ENCODE peak calls at places on chromosomes 5 and 9, in nine cellular contexts. O is cardiac muscle cell; U is MM.1S; D is HEK293T; V is A549; P is stimulated activated CD8-positive, alpha-beta memory T cell treated with anti-CD3 and anti-CD28 coated beads, Interleukin-15, amount 100 ng/mL, for 1 hour; K is NCI-H1092; B is NCI-H1048; W is iPS-NIHi11. R is an unnamed sample.

GRCh38 chr5:171840066-171840465 is 54.4 kb downstream of the SMIM23 start:
- DNase-seq in B (no peak), V (peak; percentile 18), P (no peak), U (no peak), K (peak; percentile 38), D (peak; percentile 36), O (no peak), W (peak; percentile 60), R (no peak)

GRCh38 chr5:144583493-144584154 is 413.0 kb downstream of the KCTD16 start:
- DNase-seq in W (peak; percentile 21), K (peak; percentile 63), V (no peak), O (no peak), U (no peak), B (no peak), P (no peak), D (no peak), R (no peak)

GRCh38 chr9:131774636-131775035 is 34.8 kb upstream of the RAPGEF1 start:
- DNase-seq in V (no peak), B (no peak), P (no peak), O (no peak), W (no peak), U (no peak), D (no peak), K (no peak), R (no peak)

GRCh38 chr9:96169488-96169887 is 132.5 kb downstream of the HSD17B3 start:
- DNase-seq in U (no peak), V (peak; percentile 87), O (peak; percentile 9), B (no peak), W (peak; percentile 78), K (no peak), P (no peak), D (peak; percentile 51), R (no peak)

GRCh38 chr9:115109486-115109885 is 8.5 kb downstream of the TNC start:
- DNase-seq in K (no peak), W (no peak), V (no peak), P (no peak), U (no peak), D (no peak), O (peak; percentile 60), B (no peak), R (no peak)

GRCh38 chr9:129653819-129654528 is 11.5 kb upstream of the PRRX2 start:
- DNase-seq in V (no peak), U (no peak), B (no peak), O (no peak), D (no peak), W (no peak), P (no peak), K (no peak), R (no peak)

GRCh38 chr9:136588663-136589464 is 43.0 kb upstream of the NOTCH1 start:
- DNase-seq in W (no peak), U (no peak), O (no peak), P (no peak), B (no peak), V (no peak), D (no peak), K (no peak), R (no peak)

GRCh38 chr9:107759009-107759822 is 269.6 kb upstream of the KLF4 start:
- DNase-seq in B (no peak), K (no peak), U (no peak), P (no peak), D (no peak), V (no peak), W (no peak), O (no peak), R (no peak)

GRCh38 chr9:2127486-2127885 is 112.3 kb downstream of the SMARCA2 start:
- DNase-seq in K (no peak), O (peak; percentile 60), D (no peak), B (no peak), W (no peak), P (no peak), V (no peak), U (no peak), R (no peak)

GRCh38 chr5:33311893-33312292 is 128.9 kb upstream of the TARS1 start:
- DNase-seq in W (no peak), O (peak; percentile 77), D (no peak), B (no peak), U (no peak), V (no peak), K (no peak), P (no peak), R (no peak)

GRCh38 chr9:109176963-109177362 is 9.9 kb upstream of the FRRS1L start:
- DNase-seq in P (no peak), K (no peak), O (no peak), U (no peak), V (no peak), D (no peak), B (no peak), W (no peak), R (no peak)

GRCh38 chr9:25964239-25964638 is 286.0 kb upstream of the TUSC1 start:
- DNase-seq in D (peak; percentile 30), W (peak; percentile 65), V (peak; percentile 8), U (peak; percentile 61), K (peak; percentile 60), O (peak; percentile 82), B (no peak), P (no peak), R (peak; percentile 33)

GRCh38 chr9:75104607-75105006 is 16.3 kb downstream of the OSTF1 start:
- DNase-seq in O (no peak), U (no peak), V (no peak), P (no peak), K (no peak), B (no peak), W (no peak), D (no peak), R (no peak)

GRCh38 chr9:137305788-137306545 is 3.9 kb upstream of the NRARP start:
- DNase-seq in U (no peak), V (no peak), O (no peak), W (peak; percentile 32), P (no peak), D (no peak), K (no peak), B (no peak), R (no peak)

GRCh38 chr5:154287136-154287535 is 96.6 kb downstream of the GALNT10 start:
- DNase-seq in V (peak; percentile 68), D (no peak), U (no peak), O (peak; percentile 88), K (no peak), W (peak; percentile 33), B (no peak), P (no peak), R (peak; percentile 69)

GRCh38 chr9:91158946-91159345 is 202.8 kb downstream of the AUH start:
- DNase-seq in V (no peak), O (no peak), W (no peak), B (no peak), P (no peak), U (no peak), D (no peak), K (no peak), R (no peak)

GRCh38 chr9:134214766-134215394 is 50.5 kb upstream of the RNU6ATAC start:
- DNase-seq in U (no peak), W (no peak), K (no peak), O (no peak), D (no peak), V (no peak), P (no peak), B (no peak), R (no peak)

R was measured in lung.